ENCODE peak calls at places on chromosomes 6 and 20, in eight cellular contexts. A is GM23248; T is PC-9; I is kidney tubule cell; D is omental fat pad; P is activated B cell treated with CpG ODN at 0.5 μM for 24 hours; L is fibroblast of the aortic adventitia; C is activated naive CD4-positive, alpha-beta T cell. O is an unnamed sample.
A peak's percentile ranks its signal among the peaks of the same experiment; 100 is the strongest.

GRCh38 chr6:40899684-40900155 is 139.3 kb downstream of the UNC5CL start:
- DNase-seq in A (no peak), T (no peak), I (no peak), D (no peak), P (no peak), L (no peak), C (no peak), O (no peak)

GRCh38 chr20:25046736-25047666 is 10.9 kb downstream of the ACSS1 start:
- DNase-seq in A (no peak), T (peak; percentile 21), I (no peak), D (no peak), P (no peak), L (no peak), C (no peak), O (no peak)

GRCh38 chr6:136723780-136724179 is 68.5 kb downstream of the MAP3K5 start:
- DNase-seq in A (no peak), T (no peak), I (peak; percentile 53), D (no peak), P (peak; percentile 25), L (no peak), C (no peak), O (no peak)

GRCh38 chr6:43718387-43719105 is 31.0 kb upstream of the MRPS18A start:
- DNase-seq in A (no peak), T (no peak), I (no peak), D (no peak), P (no peak), L (no peak), C (no peak), O (no peak)

GRCh38 chr6:9467746-9468145 is 947.1 kb downstream of the TFAP2A start:
- DNase-seq in A (peak; percentile 85), T (no peak), I (no peak), D (no peak), P (no peak), L (peak; percentile 42), C (no peak), O (no peak)

GRCh38 chr6:85749236-85749635 is 106.5 kb upstream of the SYNCRIP start:
- DNase-seq in A (no peak), T (no peak), I (no peak), D (no peak), P (no peak), L (no peak), C (no peak), O (no peak)

GRCh38 chr20:53764416-53764800 is 170.8 kb upstream of the ZNF217 start:
- DNase-seq in A (no peak), T (peak; percentile 26), I (no peak), D (no peak), P (no peak), L (no peak), C (no peak), O (no peak)

GRCh38 chr20:34570859-34571306 is 12.4 kb downstream of the MAP1LC3A start:
- DNase-seq in A (peak; percentile 80), T (no peak), I (peak; percentile 89), D (no peak), P (no peak), L (peak; percentile 53), C (no peak), O (no peak)

GRCh38 chr6:24897186-24897585 is 38.6 kb downstream of the RIPOR2 start:
- DNase-seq in A (no peak), T (no peak), I (no peak), D (no peak), P (no peak), L (no peak), C (no peak), O (no peak)

GRCh38 chr6:149334682-149335160 is 17.2 kb downstream of the TAB2 start:
- DNase-seq in A (peak; percentile 89), T (peak; percentile 68), I (peak; percentile 93), D (no peak), P (no peak), L (peak; percentile 82), C (no peak), O (no peak)

GRCh38 chr6:116073765-116074450 is 13.2 kb upstream of the FRK start:
- DNase-seq in A (peak; percentile 76), T (peak; percentile 93), I (peak; percentile 78), D (no peak), P (no peak), L (peak; percentile 16), C (no peak), O (no peak)

GRCh38 chr6:13013681-13014550 is 297.3 kb downstream of the PHACTR1 start:
- DNase-seq in A (peak; percentile 44), T (no peak), I (no peak), D (no peak), P (no peak), L (peak; percentile 4), C (no peak), O (no peak)

GRCh38 chr6:78810146-78810545 is 57.2 kb upstream of the IRAK1BP1 start:
- DNase-seq in A (peak; percentile 75), T (no peak), I (peak; percentile 42), D (no peak), P (no peak), L (peak; percentile 75), C (no peak), O (no peak)

GRCh38 chr6:35810831-35811698 is 5.9 kb downstream of the LHFPL5 start:
- DNase-seq in A (peak; percentile 87), T (peak; percentile 99), I (peak; percentile 100), D (no peak), P (no peak), L (peak; percentile 24), C (no peak), O (peak; percentile 34)

GRCh38 chr6:118776607-118777549 is 117.1 kb upstream of the ASF1A start:
- DNase-seq in A (peak; percentile 86), T (peak; percentile 97), I (peak; percentile 78), D (no peak), P (no peak), L (peak; percentile 90), C (no peak), O (peak; percentile 32)

GRCh38 chr20:40980106-40980827 is 48.4 kb upstream of the TOP1 start:
- DNase-seq in A (no peak), T (no peak), I (no peak), D (no peak), P (no peak), L (peak; percentile 29), C (no peak), O (no peak)

GRCh38 chr6:89432875-89433636 is at the start of gene ANKRD6:
- DNase-seq in A (peak; percentile 67), T (no peak), I (peak; percentile 79), D (peak; percentile 86), P (peak; percentile 95), L (peak; percentile 31), C (peak; percentile 62), O (no peak)

GRCh38 chr20:62815066-62815991 is 1.5 kb upstream of the COL9A3 start:
- DNase-seq in A (peak; percentile 65), T (peak; percentile 57), I (peak; percentile 56), D (no peak), P (no peak), L (peak; percentile 58), C (no peak), O (no peak)

GRCh38 chr6:159899994-159900745 is 9.4 kb downstream of the MAS1 start:
- DNase-seq in A (peak; percentile 81), T (peak; percentile 62), I (peak; percentile 93), D (no peak), P (no peak), L (peak; percentile 72), C (no peak), O (no peak)

GRCh38 chr20:31836853-31837608 is 8.4 kb downstream of the FOXS1 start:
- DNase-seq in A (peak; percentile 36), T (no peak), I (no peak), D (no peak), P (no peak), L (no peak), C (no peak), O (no peak)

GRCh38 chr20:32559216-32559752 is 25.8 kb downstream of the NOL4L start:
- DNase-seq in A (no peak), T (no peak), I (no peak), D (no peak), P (no peak), L (no peak), C (no peak), O (no peak)

GRCh38 chr6:143857651-143858050 is 6.6 kb upstream of the ZC2HC1B start:
- DNase-seq in A (no peak), T (no peak), I (no peak), D (no peak), P (no peak), L (no peak), C (no peak), O (no peak)

GRCh38 chr6:139833592-139833991 is 459.1 kb upstream of the CITED2 start:
- DNase-seq in A (no peak), T (no peak), I (no peak), D (no peak), P (no peak), L (no peak), C (no peak), O (no peak)

GRCh38 chr20:9609892-9610502 is 95.6 kb downstream of the LAMP5 start:
- DNase-seq in A (peak; percentile 65), T (peak; percentile 58), I (peak; percentile 76), D (peak; percentile 43), P (no peak), L (peak; percentile 82), C (no peak), O (peak; percentile 18)

GRCh38 chr6:127520061-127520460 is 926 bp upstream of the MTCL3 start:
- DNase-seq in A (peak; percentile 55), T (no peak), I (peak; percentile 21), D (no peak), P (no peak), L (peak; percentile 46), C (no peak), O (no peak)

GRCh38 chr6:45469708-45470107 is 92.0 kb upstream of the SUPT3H start:
- DNase-seq in A (no peak), T (no peak), I (no peak), D (no peak), P (no peak), L (no peak), C (no peak), O (no peak)

GRCh38 chr6:10613077-10613476 is 81.3 kb downstream of the C6orf52 start:
- DNase-seq in A (no peak), T (no peak), I (no peak), D (no peak), P (no peak), L (peak; percentile 47), C (no peak), O (no peak)

GRCh38 chr6:137389150-137389664 is 105.0 kb downstream of the OLIG3 start:
- DNase-seq in A (no peak), T (no peak), I (peak; percentile 58), D (no peak), P (no peak), L (no peak), C (no peak), O (no peak)

GRCh38 chr6:102407886-102408741 is 1014.6 kb downstream of the GRIK2 start:
- DNase-seq in A (no peak), T (no peak), I (no peak), D (no peak), P (no peak), L (no peak), C (no peak), O (no peak)

GRCh38 chr6:35687658-35688604 is 784 bp downstream of the FKBP5 start:
- DNase-seq in A (peak; percentile 70), T (peak; percentile 56), I (peak; percentile 62), D (no peak), P (peak; percentile 60), L (peak; percentile 58), C (no peak), O (no peak)

GRCh38 chr6:139647001-139647400 is 272.6 kb upstream of the CITED2 start:
- DNase-seq in A (no peak), T (no peak), I (no peak), D (no peak), P (no peak), L (peak; percentile 28), C (no peak), O (no peak)

GRCh38 chr6:108947114-108947854 is 99.1 kb downstream of the ARMC2 start:
- DNase-seq in A (peak; percentile 79), T (peak; percentile 99), I (peak; percentile 96), D (no peak), P (no peak), L (peak; percentile 86), C (no peak), O (no peak)

GRCh38 chr6:34809914-34810882 is 18.3 kb downstream of the BLTP3A start:
- DNase-seq in A (no peak), T (peak; percentile 75), I (peak; percentile 24), D (no peak), P (no peak), L (no peak), C (no peak), O (no peak)

GRCh38 chr6:88298446-88298845 is 132.3 kb upstream of the CNR1 start:
- DNase-seq in A (no peak), T (no peak), I (no peak), D (no peak), P (no peak), L (no peak), C (no peak), O (no peak)